ENCODE peak calls at places on chromosomes 13 and 19, in four cellular contexts. G is GM23248; W is CD8-positive, alpha-beta memory T cell; M is right atrium auricular region. V is an unnamed sample.

GRCh38 chr13:75432045-75432444 is 49.9 kb downstream of the TBC1D4 start:
- DNase-seq in G (peak; percentile 33), W (no peak), M (no peak), V (no peak)

GRCh38 chr13:33728271-33729037 is 89.5 kb upstream of the RFC3 start:
- DNase-seq in G (peak; percentile 26), W (no peak), M (peak; percentile 81), V (peak; percentile 45)

GRCh38 chr13:98246538-98247172 is 69.6 kb upstream of the RNF113B start:
- DNase-seq in G (no peak), W (no peak), M (no peak), V (peak; percentile 88)

GRCh38 chr13:98797456-98797855 is 45.0 kb upstream of the SLC15A1 start:
- DNase-seq in G (no peak), W (no peak), M (peak; percentile 13), V (peak; percentile 29)

GRCh38 chr13:113786262-113786841 is 27.3 kb downstream of the TMEM255B start:
- DNase-seq in G (peak; percentile 69), W (peak; percentile 5), M (no peak), V (no peak)

GRCh38 chr19:10006335-10006708 is 4.0 kb downstream of the COL5A3 start:
- DNase-seq in G (peak; percentile 86), W (no peak), M (peak; percentile 60), V (no peak)

GRCh38 chr19:34236035-34236793 is 18.1 kb upstream of the GARRE1 start:
- DNase-seq in G (peak; percentile 62), W (no peak), M (no peak), V (peak; percentile 87)

GRCh38 chr13:41145136-41145908 is 12.7 kb upstream of the KBTBD6 start:
- DNase-seq in G (peak; percentile 48), W (no peak), M (no peak), V (no peak)

GRCh38 chr13:27290715-27291114 is 20.1 kb downstream of the RASL11A start:
- DNase-seq in G (no peak), W (no peak), M (no peak), V (no peak)

GRCh38 chr19:7670150-7670784 is 1.4 kb downstream of the RETN start:
- DNase-seq in G (peak; percentile 37), W (peak; percentile 23), M (no peak), V (no peak)

GRCh38 chr19:19774354-19775033 is 41.6 kb upstream of the ZNF14 start:
- DNase-seq in G (no peak), W (no peak), M (no peak), V (peak; percentile 57)

GRCh38 chr19:39997595-39998216 is 846 bp downstream of the ZNF546 start:
- DNase-seq in G (peak; percentile 49), W (no peak), M (no peak), V (no peak)

DNA sequence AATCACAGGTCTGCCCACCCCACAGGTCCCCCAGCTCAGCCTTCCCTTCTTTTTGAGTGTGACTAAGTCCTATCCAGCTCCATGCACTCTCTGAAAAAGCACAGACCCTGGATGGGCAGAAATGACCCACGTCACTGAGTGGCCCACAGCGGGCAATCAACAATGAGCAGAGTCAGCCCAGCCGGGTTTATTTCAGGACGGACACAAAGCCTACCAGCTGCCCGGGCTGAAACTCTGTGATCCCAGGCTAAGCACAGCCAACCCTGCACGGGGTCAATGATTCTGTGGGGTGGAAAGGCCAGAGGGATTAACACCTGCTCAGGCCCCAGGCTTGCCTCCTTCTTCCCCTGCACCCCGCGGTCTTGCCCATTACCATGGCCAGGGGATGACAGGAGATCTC is 8.4 kb downstream of the NAPA start:
- DNase-seq in G (no peak), W (no peak), M (no peak), V (peak; percentile 2)
- H3K4me1 ChIP-seq in G (peaks cover 23% of the 10 kb centered on the region), W (peaks cover 5% of the 10 kb centered on the region), M (peaks cover 51% of the 10 kb centered on the region), V (peaks cover 7% of the 10 kb centered on the region)

GRCh38 chr19:36221474-36221873 is 6.6 kb downstream of the ZNF146 start:
- DNase-seq in G (no peak), W (no peak), M (no peak), V (no peak)

GRCh38 chr19:36225219-36225892 is 10.4 kb downstream of the ZNF146 start:
- DNase-seq in G (peak; percentile 71), W (no peak), M (no peak), V (no peak)

DNA sequence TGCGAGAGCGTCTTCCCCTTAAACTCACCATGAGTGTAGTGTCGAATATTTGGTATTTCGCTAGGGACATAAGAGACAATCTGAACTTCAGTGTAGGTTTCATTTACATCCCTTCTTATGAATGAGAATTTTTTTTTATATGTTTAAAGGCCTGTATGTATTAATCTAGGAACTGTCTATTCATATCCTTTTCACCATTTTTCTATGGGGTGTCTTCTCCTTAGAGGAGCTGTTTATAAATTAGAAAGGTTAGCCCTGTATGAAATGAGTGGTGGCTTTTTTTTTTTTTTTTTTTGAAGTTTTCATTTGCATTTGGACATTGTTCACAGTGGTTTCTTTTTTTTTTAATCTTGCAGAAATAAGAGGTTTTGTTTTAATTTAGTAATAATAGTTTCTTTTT is 7.6 kb downstream of the ZNF146 start:
- DNase-seq in G (no peak), W (no peak), M (no peak), V (no peak)
- H3K36me3 ChIP-seq in G (peaks cover 37% of the 10 kb centered on the region), W (peaks cover 35% of the 10 kb centered on the region), M (peaks cover 38% of the 10 kb centered on the region), V (peaks cover 100% of the 10 kb centered on the region)

DNA sequence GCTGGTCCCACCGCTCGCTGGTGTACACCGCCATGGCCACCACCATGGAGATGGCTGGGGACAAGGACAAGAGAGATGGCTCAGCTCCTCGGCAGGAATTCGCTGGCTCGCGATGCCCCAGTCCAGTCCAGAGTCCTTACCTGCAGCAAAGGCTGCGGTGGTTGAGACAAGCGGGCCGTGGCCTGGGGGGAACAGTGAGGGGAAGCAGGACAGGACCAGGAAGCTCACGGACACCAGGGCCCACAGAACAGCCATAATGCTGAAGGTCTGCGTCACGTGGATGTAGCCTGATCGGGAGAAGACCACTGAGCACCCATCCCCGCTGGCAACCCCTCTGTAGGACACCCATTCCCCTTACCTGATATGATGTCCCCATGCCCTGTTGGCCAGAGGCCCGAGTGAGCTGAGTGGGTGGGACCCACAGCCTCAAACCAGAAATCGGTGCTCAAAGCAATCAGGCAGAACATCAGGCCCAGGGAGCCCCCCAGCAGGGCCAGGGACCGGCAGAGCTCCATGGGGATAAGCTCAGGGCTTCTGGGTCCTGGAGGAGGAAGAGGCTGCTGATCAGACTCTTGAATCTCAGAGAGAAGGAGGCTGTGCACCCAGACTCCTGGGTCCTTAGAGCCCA is 319 bp downstream of the NKG7 start:
- DNase-seq in G (no peak), W (no peak), M (no peak), V (no peak)
- H3K4me3 ChIP-seq in G (no peak overlapping the region), W (peak overlapping the region; percentile 54), M (no peak overlapping the region), V (no peak overlapping the region)

DNA sequence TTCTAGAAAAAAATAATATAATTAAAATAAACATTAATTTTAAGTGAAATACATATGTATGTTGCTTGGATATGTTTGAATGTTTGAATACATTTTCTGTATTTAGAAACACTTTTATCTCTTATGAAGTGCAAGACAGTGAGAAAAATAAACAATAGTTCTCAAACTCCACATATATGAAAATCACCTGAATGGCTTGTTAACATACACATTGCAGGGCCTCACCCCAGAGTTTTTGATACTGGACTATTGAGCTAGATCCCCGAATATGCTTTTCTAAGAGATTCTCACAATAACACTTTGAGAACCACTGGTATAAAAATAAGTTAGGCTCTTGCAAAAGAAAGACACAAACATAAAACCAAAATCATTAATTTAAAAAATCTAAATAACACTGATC is 1570.3 kb upstream of the PRR20A start:
- DNase-seq in G (no peak), W (no peak), M (no peak), V (no peak)
- H3K4me1 ChIP-seq in G (no peaks in the 10 kb centered on the region), W (no peaks in the 10 kb centered on the region), M (no peaks in the 10 kb centered on the region), V (no peaks in the 10 kb centered on the region)

GRCh38 chr19:5609881-5610280 is 12.7 kb downstream of the SAFB2 start:
- DNase-seq in G (no peak), W (no peak), M (no peak), V (no peak)

GRCh38 chr19:5603626-5604025 is 18.9 kb downstream of the SAFB2 start:
- DNase-seq in G (no peak), W (no peak), M (no peak), V (no peak)

GRCh38 chr19:5607318-5608270 is 15.0 kb downstream of the SAFB2 start:
- DNase-seq in G (no peak), W (no peak), M (no peak), V (no peak)

GRCh38 chr19:5608271-5608666 is 14.3 kb downstream of the SAFB2 start:
- DNase-seq in G (no peak), W (no peak), M (no peak), V (no peak)

GRCh38 chr19:5605362-5605761 is 17.2 kb downstream of the SAFB2 start:
- DNase-seq in G (no peak), W (no peak), M (no peak), V (no peak)
- H3K36me3 ChIP-seq in G (peaks cover 68% of the 10 kb centered on the region), W (peaks cover 72% of the 10 kb centered on the region), M (peaks cover 92% of the 10 kb centered on the region), V (peaks cover 85% of the 10 kb centered on the region)

GRCh38 chr19:45643927-45644771 is 5.0 kb upstream of the EML2 start:
- DNase-seq in G (no peak), W (no peak), M (no peak), V (no peak)
- H3K4me3 ChIP-seq in G (no peak overlapping the region), W (no peak overlapping the region), M (no peak overlapping the region), V (no peak overlapping the region)